ENCODE peak calls at places on chromosomes 6 and 20, in eight cellular contexts. One of them, this sample, is unnamed.

GRCh38 chr6:112163295-112164257 is 76.2 kb downstream of the FAM229B start:
- DNase-seq in neural progenitor cell: peak
- DNase-seq in PC-3: peak
- DNase-seq in brain microvascular endothelial cell: peak
- DNase-seq in AG10803: peak
- DNase-seq in hepatocyte: peak
- DNase-seq in bronchial epithelial cell: peak
- DNase-seq in spleen: peak
- DNase-seq in this sample: peak

GRCh38 chr6:7468382-7469081 is 72.9 kb upstream of the DSP start:
- DNase-seq in neural progenitor cell: no peak
- DNase-seq in PC-3: peak
- DNase-seq in brain microvascular endothelial cell: peak
- DNase-seq in AG10803: peak
- DNase-seq in hepatocyte: peak
- DNase-seq in bronchial epithelial cell: peak
- DNase-seq in spleen: no peak
- DNase-seq in this sample: peak

GRCh38 chr6:91860951-91861350 is 1274.1 kb upstream of the MAP3K7 start:
- DNase-seq in neural progenitor cell: no peak
- DNase-seq in PC-3: no peak
- DNase-seq in brain microvascular endothelial cell: peak
- DNase-seq in AG10803: no peak
- DNase-seq in hepatocyte: no peak
- DNase-seq in bronchial epithelial cell: peak
- DNase-seq in spleen: no peak
- DNase-seq in this sample: no peak

GRCh38 chr6:154341326-154341725 is 15.3 kb downstream of the IPCEF1 start:
- DNase-seq in neural progenitor cell: no peak
- DNase-seq in PC-3: no peak
- DNase-seq in brain microvascular endothelial cell: no peak
- DNase-seq in AG10803: no peak
- DNase-seq in hepatocyte: no peak
- DNase-seq in bronchial epithelial cell: no peak
- DNase-seq in spleen: no peak
- DNase-seq in this sample: no peak

GRCh38 chr6:2918936-2919335 is 15.8 kb upstream of the SERPINB9 start:
- DNase-seq in neural progenitor cell: no peak
- DNase-seq in PC-3: no peak
- DNase-seq in brain microvascular endothelial cell: no peak
- DNase-seq in AG10803: no peak
- DNase-seq in hepatocyte: no peak
- DNase-seq in bronchial epithelial cell: no peak
- DNase-seq in spleen: no peak
- DNase-seq in this sample: no peak

GRCh38 chr6:130872250-130873095 is 45.3 kb downstream of the SMLR1 start:
- DNase-seq in neural progenitor cell: peak
- DNase-seq in PC-3: peak
- DNase-seq in brain microvascular endothelial cell: peak
- DNase-seq in AG10803: peak
- DNase-seq in hepatocyte: peak
- DNase-seq in bronchial epithelial cell: peak
- DNase-seq in spleen: peak
- DNase-seq in this sample: peak

GRCh38 chr6:21392177-21392576 is 201.4 kb upstream of the SOX4 start:
- DNase-seq in neural progenitor cell: no peak
- DNase-seq in PC-3: no peak
- DNase-seq in brain microvascular endothelial cell: no peak
- DNase-seq in AG10803: no peak
- DNase-seq in hepatocyte: no peak
- DNase-seq in bronchial epithelial cell: no peak
- DNase-seq in spleen: no peak
- DNase-seq in this sample: no peak

GRCh38 chr20:57625181-57625958 is 5.1 kb upstream of the ZBP1 start:
- DNase-seq in neural progenitor cell: no peak
- DNase-seq in PC-3: no peak
- DNase-seq in brain microvascular endothelial cell: no peak
- DNase-seq in AG10803: no peak
- DNase-seq in hepatocyte: no peak
- DNase-seq in bronchial epithelial cell: no peak
- DNase-seq in spleen: peak
- DNase-seq in this sample: no peak

GRCh38 chr6:106910999-106911949 is 63.3 kb downstream of the CD24 start:
- DNase-seq in neural progenitor cell: no peak
- DNase-seq in PC-3: peak
- DNase-seq in brain microvascular endothelial cell: no peak
- DNase-seq in AG10803: no peak
- DNase-seq in hepatocyte: no peak
- DNase-seq in bronchial epithelial cell: peak
- DNase-seq in spleen: no peak
- DNase-seq in this sample: no peak

GRCh38 chr6:118869350-118869749 is 24.6 kb upstream of the ASF1A start:
- DNase-seq in neural progenitor cell: no peak
- DNase-seq in PC-3: peak
- DNase-seq in brain microvascular endothelial cell: no peak
- DNase-seq in AG10803: peak
- DNase-seq in hepatocyte: no peak
- DNase-seq in bronchial epithelial cell: peak
- DNase-seq in spleen: no peak
- DNase-seq in this sample: no peak

GRCh38 chr6:104130343-104130742 is 729.4 kb downstream of the HACE1 start:
- DNase-seq in neural progenitor cell: no peak
- DNase-seq in PC-3: no peak
- DNase-seq in brain microvascular endothelial cell: no peak
- DNase-seq in AG10803: no peak
- DNase-seq in hepatocyte: no peak
- DNase-seq in bronchial epithelial cell: no peak
- DNase-seq in spleen: no peak
- DNase-seq in this sample: no peak

GRCh38 chr6:46781478-46782378 is 11.5 kb upstream of the MEP1A start:
- DNase-seq in neural progenitor cell: peak
- DNase-seq in PC-3: peak
- DNase-seq in brain microvascular endothelial cell: peak
- DNase-seq in AG10803: peak
- DNase-seq in hepatocyte: peak
- DNase-seq in bronchial epithelial cell: peak
- DNase-seq in spleen: no peak
- DNase-seq in this sample: peak

GRCh38 chr6:9126845-9127560 is 691.7 kb upstream of the SLC35B3 start:
- DNase-seq in neural progenitor cell: no peak
- DNase-seq in PC-3: peak
- DNase-seq in brain microvascular endothelial cell: peak
- DNase-seq in AG10803: peak
- DNase-seq in hepatocyte: peak
- DNase-seq in bronchial epithelial cell: peak
- DNase-seq in spleen: no peak
- DNase-seq in this sample: peak

GRCh38 chr6:60670036-60670435 is 1616.0 kb downstream of the KHDRBS2 start:
- DNase-seq in neural progenitor cell: no peak
- DNase-seq in PC-3: no peak
- DNase-seq in brain microvascular endothelial cell: no peak
- DNase-seq in AG10803: no peak
- DNase-seq in hepatocyte: no peak
- DNase-seq in bronchial epithelial cell: no peak
- DNase-seq in spleen: no peak
- DNase-seq in this sample: no peak

GRCh38 chr6:34872332-34872731 is 15.5 kb downstream of the TAF11 start:
- DNase-seq in neural progenitor cell: no peak
- DNase-seq in PC-3: no peak
- DNase-seq in brain microvascular endothelial cell: no peak
- DNase-seq in AG10803: no peak
- DNase-seq in hepatocyte: no peak
- DNase-seq in bronchial epithelial cell: no peak
- DNase-seq in spleen: no peak
- DNase-seq in this sample: no peak

GRCh38 chr6:100099189-100100074 is 105.4 kb upstream of the MCHR2 start:
- DNase-seq in neural progenitor cell: peak
- DNase-seq in PC-3: peak
- DNase-seq in brain microvascular endothelial cell: no peak
- DNase-seq in AG10803: no peak
- DNase-seq in hepatocyte: peak
- DNase-seq in bronchial epithelial cell: peak
- DNase-seq in spleen: no peak
- DNase-seq in this sample: peak

GRCh38 chr6:147382945-147383554 is 125.4 kb upstream of the SAMD5 start:
- DNase-seq in neural progenitor cell: peak
- DNase-seq in PC-3: peak
- DNase-seq in brain microvascular endothelial cell: peak
- DNase-seq in AG10803: peak
- DNase-seq in hepatocyte: peak
- DNase-seq in bronchial epithelial cell: peak
- DNase-seq in spleen: no peak
- DNase-seq in this sample: peak

GRCh38 chr6:12289655-12290489 is at the start of gene EDN1:
- DNase-seq in neural progenitor cell: peak
- DNase-seq in PC-3: peak
- DNase-seq in brain microvascular endothelial cell: peak
- DNase-seq in AG10803: peak
- DNase-seq in hepatocyte: peak
- DNase-seq in bronchial epithelial cell: peak
- DNase-seq in spleen: peak
- DNase-seq in this sample: peak

GRCh38 chr6:8579372-8579771 is 144.0 kb upstream of the SLC35B3 start:
- DNase-seq in neural progenitor cell: no peak
- DNase-seq in PC-3: no peak
- DNase-seq in brain microvascular endothelial cell: no peak
- DNase-seq in AG10803: no peak
- DNase-seq in hepatocyte: no peak
- DNase-seq in bronchial epithelial cell: peak
- DNase-seq in spleen: no peak
- DNase-seq in this sample: no peak

GRCh38 chr6:23654745-23655144 is 471.3 kb upstream of the NRSN1 start:
- DNase-seq in neural progenitor cell: no peak
- DNase-seq in PC-3: no peak
- DNase-seq in brain microvascular endothelial cell: no peak
- DNase-seq in AG10803: no peak
- DNase-seq in hepatocyte: peak
- DNase-seq in bronchial epithelial cell: no peak
- DNase-seq in spleen: no peak
- DNase-seq in this sample: no peak

GRCh38 chr20:38337561-38338140 is 8.6 kb upstream of the LBP start:
- DNase-seq in neural progenitor cell: peak
- DNase-seq in PC-3: peak
- DNase-seq in brain microvascular endothelial cell: peak
- DNase-seq in AG10803: no peak
- DNase-seq in hepatocyte: peak
- DNase-seq in bronchial epithelial cell: peak
- DNase-seq in spleen: no peak
- DNase-seq in this sample: peak

GRCh38 chr6:7758456-7758855 is 32.6 kb downstream of the BMP6 start:
- DNase-seq in neural progenitor cell: no peak
- DNase-seq in PC-3: peak
- DNase-seq in brain microvascular endothelial cell: peak
- DNase-seq in AG10803: peak
- DNase-seq in hepatocyte: no peak
- DNase-seq in bronchial epithelial cell: peak
- DNase-seq in spleen: no peak
- DNase-seq in this sample: peak

GRCh38 chr6:53894086-53894485 is 99.3 kb downstream of the LRRC1 start:
- DNase-seq in neural progenitor cell: no peak
- DNase-seq in PC-3: peak
- DNase-seq in brain microvascular endothelial cell: no peak
- DNase-seq in AG10803: peak
- DNase-seq in hepatocyte: peak
- DNase-seq in bronchial epithelial cell: peak
- DNase-seq in spleen: no peak
- DNase-seq in this sample: peak

GRCh38 chr20:46317685-46318177 is 9.4 kb upstream of the CDH22 start:
- DNase-seq in neural progenitor cell: no peak
- DNase-seq in PC-3: no peak
- DNase-seq in brain microvascular endothelial cell: no peak
- DNase-seq in AG10803: no peak
- DNase-seq in hepatocyte: no peak
- DNase-seq in bronchial epithelial cell: no peak
- DNase-seq in spleen: no peak
- DNase-seq in this sample: no peak

GRCh38 chr6:96301781-96302180 is 219.8 kb upstream of the UFL1 start:
- DNase-seq in neural progenitor cell: peak
- DNase-seq in PC-3: peak
- DNase-seq in brain microvascular endothelial cell: no peak
- DNase-seq in AG10803: no peak
- DNase-seq in hepatocyte: no peak
- DNase-seq in bronchial epithelial cell: no peak
- DNase-seq in spleen: no peak
- DNase-seq in this sample: peak

DNA sequence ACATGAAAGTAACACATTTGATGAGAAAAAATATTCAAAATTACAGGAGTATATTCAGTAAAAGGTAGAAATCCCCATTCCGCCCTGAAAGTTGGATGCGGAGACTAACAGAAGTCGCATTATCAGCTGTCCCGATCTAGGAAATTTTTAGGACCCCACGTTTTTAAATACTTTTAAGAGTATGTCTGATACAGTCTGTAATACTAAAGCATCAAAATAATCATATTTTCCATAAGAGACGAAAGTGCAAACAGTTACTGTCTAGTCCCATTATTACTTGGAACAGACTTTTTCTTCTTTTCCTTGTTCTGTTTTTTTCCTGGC is 642 bp downstream of the PLAGL1 start:
- DNase-seq in neural progenitor cell: no peak
- DNase-seq in PC-3: no peak
- DNase-seq in brain microvascular endothelial cell: no peak
- DNase-seq in AG10803: no peak
- DNase-seq in hepatocyte: no peak
- DNase-seq in bronchial epithelial cell: no peak
- DNase-seq in spleen: no peak
- DNase-seq in this sample: no peak
- H3K4me3 ChIP-seq in neural progenitor cell: peak
- H3K4me3 ChIP-seq in PC-3: peak
- H3K4me3 ChIP-seq in brain microvascular endothelial cell: peak
- H3K4me3 ChIP-seq in AG10803: peak
- H3K4me3 ChIP-seq in hepatocyte: peak
- H3K4me3 ChIP-seq in bronchial epithelial cell: peak
- H3K4me3 ChIP-seq in spleen: peak
- H3K4me3 ChIP-seq in this sample: peak

GRCh38 chr6:63882208-63882607 is 246.6 kb downstream of the PHF3 start:
- DNase-seq in neural progenitor cell: peak
- DNase-seq in PC-3: peak
- DNase-seq in brain microvascular endothelial cell: no peak
- DNase-seq in AG10803: no peak
- DNase-seq in hepatocyte: no peak
- DNase-seq in bronchial epithelial cell: no peak
- DNase-seq in spleen: no peak
- DNase-seq in this sample: no peak
- TF ChIP-seq CTCF in neural progenitor cell: peak
- TF ChIP-seq CTCF in PC-3: peak
- TF ChIP-seq CTCF in brain microvascular endothelial cell: peak
- TF ChIP-seq CTCF in AG10803: peak
- TF ChIP-seq CTCF in hepatocyte: peak
- TF ChIP-seq CTCF in bronchial epithelial cell: peak
- TF ChIP-seq CTCF in spleen: no peak
- TF ChIP-seq CTCF in this sample: peak

GRCh38 chr6:135780326-135780725 is 71.2 kb upstream of the PDE7B start:
- DNase-seq in neural progenitor cell: no peak
- DNase-seq in PC-3: no peak
- DNase-seq in brain microvascular endothelial cell: no peak
- DNase-seq in AG10803: no peak
- DNase-seq in hepatocyte: no peak
- DNase-seq in bronchial epithelial cell: no peak
- DNase-seq in spleen: no peak
- DNase-seq in this sample: no peak
- H3K4me3 ChIP-seq in neural progenitor cell: no peak
- H3K4me3 ChIP-seq in PC-3: no peak
- H3K4me3 ChIP-seq in brain microvascular endothelial cell: no peak
- H3K4me3 ChIP-seq in AG10803: no peak
- H3K4me3 ChIP-seq in hepatocyte: no peak
- H3K4me3 ChIP-seq in bronchial epithelial cell: no peak
- H3K4me3 ChIP-seq in spleen: no peak
- H3K4me3 ChIP-seq in this sample: no peak

GRCh38 chr6:138752017-138752416 is 21.6 kb upstream of the CCDC28A start:
- DNase-seq in neural progenitor cell: peak
- DNase-seq in PC-3: no peak
- DNase-seq in brain microvascular endothelial cell: no peak
- DNase-seq in AG10803: no peak
- DNase-seq in hepatocyte: no peak
- DNase-seq in bronchial epithelial cell: no peak
- DNase-seq in spleen: no peak
- DNase-seq in this sample: no peak
- TF ChIP-seq CTCF in neural progenitor cell: peak
- TF ChIP-seq CTCF in PC-3: no peak
- TF ChIP-seq CTCF in brain microvascular endothelial cell: no peak
- TF ChIP-seq CTCF in AG10803: peak
- TF ChIP-seq CTCF in hepatocyte: peak
- TF ChIP-seq CTCF in bronchial epithelial cell: no peak
- TF ChIP-seq CTCF in spleen: no peak
- TF ChIP-seq CTCF in this sample: no peak

This sample was measured in cardiac fibroblast.